ENCODE peak calls at places on chromosome 18, in eight cellular contexts. Y, H, Z, N, M, K, S and E are unnamed samples.

GRCh38 chr18:44602845-44603244 is 77.8 kb upstream of the SETBP1 start:
- DNase-seq in H (no peak), Y (no peak), S (no peak), M (peak), Z (no peak), K (no peak), N (no peak), E (no peak)

GRCh38 chr18:76376668-76377358 is 118.2 kb downstream of the ZNF516 start:
- DNase-seq in Z (no peak), M (peak), N (no peak), Y (no peak), K (peak), S (no peak), H (no peak), E (no peak)

GRCh38 chr18:46756559-46757201 is at the start of gene ST8SIA5:
- DNase-seq in Z (peak), K (no peak), M (no peak), N (no peak), S (no peak), Y (no peak), H (peak), E (no peak)

GRCh38 chr18:25658476-25658875 is 306.5 kb upstream of the ZNF521 start:
- DNase-seq in S (no peak), H (no peak), Y (no peak), Z (no peak), N (no peak), K (no peak), M (no peak), E (no peak)

GRCh38 chr18:78665644-78666043 is 314.0 kb upstream of the SALL3 start:
- DNase-seq in Z (no peak), M (no peak), Y (no peak), S (no peak), K (no peak), H (no peak), N (no peak), E (no peak)

GRCh38 chr18:23743733-23744333 is 54.6 kb downstream of the LAMA3 start:
- DNase-seq in M (no peak), S (no peak), K (no peak), Z (no peak), Y (no peak), N (no peak), H (peak), E (no peak)

GRCh38 chr18:47926101-47926850 is 4.2 kb downstream of the SMAD2 start:
- DNase-seq in K (no peak), Z (no peak), H (peak), N (no peak), Y (no peak), M (no peak), S (no peak), E (no peak)

GRCh38 chr18:48334845-48335244 is 74.3 kb downstream of the ZBTB7C start:
- DNase-seq in K (no peak), Y (no peak), S (no peak), H (no peak), Z (no peak), M (no peak), N (no peak), E (no peak)

GRCh38 chr18:6055711-6056110 is 160.4 kb upstream of the TMEM200C start:
- DNase-seq in M (peak), Y (no peak), Z (no peak), H (no peak), S (no peak), K (no peak), N (no peak), E (no peak)

GRCh38 chr18:13267517-13267916 is 49.0 kb downstream of the LDLRAD4 start:
- DNase-seq in Z (no peak), M (no peak), K (no peak), S (no peak), N (no peak), Y (no peak), H (peak), E (no peak)

GRCh38 chr18:28080876-28081300 is 96.0 kb downstream of the CDH2 start:
- DNase-seq in Z (no peak), S (no peak), K (no peak), Y (no peak), M (no peak), N (no peak), H (peak), E (no peak)

GRCh38 chr18:57574866-57575265 is 11.6 kb downstream of the FECH start:
- DNase-seq in M (no peak), Y (no peak), S (no peak), N (no peak), H (no peak), K (no peak), Z (no peak), E (no peak)

GRCh38 chr18:57575542-57575941 is 11.0 kb downstream of the FECH start:
- DNase-seq in S (no peak), M (no peak), Y (no peak), N (no peak), K (no peak), Z (no peak), H (no peak), E (no peak)

GRCh38 chr18:57579928-57580327 is 6.6 kb downstream of the FECH start:
- DNase-seq in H (no peak), Y (no peak), M (no peak), Z (no peak), K (no peak), N (no peak), S (no peak), E (no peak)

GRCh38 chr18:57581301-57581934 is 5.1 kb downstream of the FECH start:
- DNase-seq in S (no peak), N (no peak), Y (no peak), M (no peak), H (peak), Z (no peak), K (peak), E (no peak)

DNA sequence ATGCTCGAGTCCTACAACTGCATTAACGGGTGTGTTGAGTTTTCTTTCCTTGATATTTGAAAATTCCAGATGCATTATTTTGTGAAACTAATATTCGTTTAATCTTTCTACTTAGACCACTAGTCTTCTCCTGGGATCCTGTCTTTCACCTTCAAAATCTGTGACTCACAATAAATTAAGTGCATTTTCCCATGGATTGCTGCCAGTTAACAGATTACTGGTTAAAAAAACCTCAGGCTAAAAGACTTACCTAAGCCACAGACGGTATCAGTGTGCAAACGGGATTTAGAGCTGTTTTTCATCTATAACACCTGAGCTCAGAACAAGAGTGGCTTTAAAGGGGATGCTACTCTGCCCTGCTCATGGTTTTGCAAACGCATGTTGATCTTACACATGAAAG is 10.2 kb downstream of the FECH start:
- DNase-seq in Z (no peak), S (no peak), Y (no peak), H (no peak), N (no peak), K (no peak), M (no peak), E (no peak)
- H3K27ac ChIP-seq in Z (no peak), S (no peak), Y (no peak), H (no peak), N (no peak), K (no peak), M (no peak), E (no peak)

DNA sequence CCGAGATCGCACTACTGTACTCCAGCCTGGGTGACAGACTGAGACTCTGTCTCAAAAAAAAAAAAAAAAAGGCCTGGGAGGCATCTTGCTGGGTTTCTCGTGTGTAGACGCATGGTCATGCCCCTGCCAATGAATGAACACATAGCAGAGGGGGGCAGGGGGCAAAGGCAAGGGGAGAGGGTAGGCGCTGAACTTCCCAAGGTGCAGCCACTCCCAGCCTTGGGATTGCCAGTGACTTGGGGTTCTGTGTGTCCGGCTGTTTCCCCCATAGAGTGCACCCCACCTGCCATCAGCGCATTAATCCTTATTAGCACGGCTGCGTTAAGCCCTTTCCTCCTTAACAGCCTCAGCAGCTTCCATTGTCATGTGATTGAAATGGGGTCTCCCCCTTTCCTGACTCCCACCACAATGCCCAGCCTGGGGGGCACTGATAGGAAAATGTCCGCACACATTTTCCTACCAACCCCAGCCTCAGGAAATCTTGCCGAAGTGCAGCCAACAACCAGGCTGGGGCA is 225.8 kb downstream of the CELF4 start:
- DNase-seq in N (no peak), Y (no peak), S (no peak), Z (no peak), K (no peak), H (no peak), M (no peak), E (no peak)
- H3K4me3 ChIP-seq in N (no peak), Y (no peak), S (no peak), Z (no peak), K (no peak), H (no peak), M (no peak), E (no peak)

GRCh38 chr18:59898609-59899297 is 1.0 kb upstream of the PMAIP1 start:
- DNase-seq in N (no peak), S (no peak), M (peak), H (no peak), Z (no peak), Y (no peak), K (no peak), E (no peak)
- H3K27ac ChIP-seq in N (peak), S (peak), M (peak), H (peak), Z (peak), Y (no peak), K (peak), E (peak)

DNA sequence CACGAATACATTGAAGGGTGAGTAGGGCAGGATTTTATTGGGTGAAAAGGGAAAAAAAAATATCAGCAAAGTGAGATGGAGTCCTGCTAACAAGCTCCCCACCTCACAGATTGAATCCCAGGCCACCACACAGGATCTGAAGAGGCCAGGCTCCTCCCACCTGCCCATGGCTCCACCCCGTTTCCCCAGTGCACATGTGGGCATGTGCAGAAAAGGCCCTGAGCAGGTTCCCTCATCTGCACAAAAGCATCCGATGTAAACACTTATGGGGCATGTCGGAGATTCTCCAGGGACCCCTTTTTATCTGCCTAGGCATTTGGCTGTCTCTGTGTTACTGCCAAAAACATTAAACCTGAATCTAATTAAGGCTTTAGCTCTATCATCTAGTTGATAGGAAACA is 35.2 kb downstream of the SKA1 start:
- DNase-seq in S (no peak), Z (no peak), H (peak), N (no peak), Y (no peak), K (no peak), M (no peak), E (no peak)
- H3K4me3 ChIP-seq in S (no peak), Z (no peak), H (no peak), N (no peak), Y (no peak), K (no peak), M (no peak), E (no peak)

GRCh38 chr18:51123481-51123880 is 74.0 kb downstream of the MEX3C start:
- DNase-seq in H (no peak), M (no peak), N (no peak), K (no peak), S (no peak), Y (no peak), Z (no peak), E (no peak)

GRCh38 chr18:51121597-51121857 is 76.0 kb downstream of the MEX3C start:
- DNase-seq in Z (no peak), H (no peak), M (no peak), Y (no peak), K (no peak), S (no peak), N (no peak), E (no peak)

GRCh38 chr18:51122266-51123045 is 75.0 kb downstream of the MEX3C start:
- DNase-seq in K (no peak), N (peak), Z (no peak), H (no peak), M (no peak), Y (no peak), S (no peak), E (no peak)

GRCh38 chr18:51123936-51124486 is 73.5 kb downstream of the MEX3C start:
- DNase-seq in M (no peak), Y (no peak), S (no peak), N (no peak), H (peak), Z (no peak), K (no peak), E (no peak)

DNA sequence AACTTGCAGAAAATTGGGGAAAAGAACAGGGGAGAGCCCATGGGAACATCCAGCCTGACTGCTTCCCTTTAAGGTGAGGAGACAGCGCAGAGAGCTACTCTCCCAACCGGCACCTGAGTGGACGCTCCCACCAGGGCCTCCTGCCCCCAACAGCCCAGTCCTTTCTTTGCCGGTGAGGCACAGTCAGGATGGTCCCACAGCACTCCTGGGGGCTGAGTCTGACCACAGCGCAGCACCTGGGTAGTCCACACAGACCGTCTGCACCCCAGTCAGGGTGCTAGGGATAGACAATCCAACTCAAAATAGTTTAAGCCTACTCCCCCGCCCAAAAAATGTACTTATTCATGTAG is 74.5 kb downstream of the MEX3C start:
- DNase-seq in K (no peak), N (no peak), S (no peak), H (no peak), Y (no peak), M (no peak), Z (no peak), E (no peak)
- H3K27ac ChIP-seq in K (no peak), N (no peak), S (no peak), H (no peak), Y (no peak), M (no peak), Z (no peak), E (no peak)

DNA sequence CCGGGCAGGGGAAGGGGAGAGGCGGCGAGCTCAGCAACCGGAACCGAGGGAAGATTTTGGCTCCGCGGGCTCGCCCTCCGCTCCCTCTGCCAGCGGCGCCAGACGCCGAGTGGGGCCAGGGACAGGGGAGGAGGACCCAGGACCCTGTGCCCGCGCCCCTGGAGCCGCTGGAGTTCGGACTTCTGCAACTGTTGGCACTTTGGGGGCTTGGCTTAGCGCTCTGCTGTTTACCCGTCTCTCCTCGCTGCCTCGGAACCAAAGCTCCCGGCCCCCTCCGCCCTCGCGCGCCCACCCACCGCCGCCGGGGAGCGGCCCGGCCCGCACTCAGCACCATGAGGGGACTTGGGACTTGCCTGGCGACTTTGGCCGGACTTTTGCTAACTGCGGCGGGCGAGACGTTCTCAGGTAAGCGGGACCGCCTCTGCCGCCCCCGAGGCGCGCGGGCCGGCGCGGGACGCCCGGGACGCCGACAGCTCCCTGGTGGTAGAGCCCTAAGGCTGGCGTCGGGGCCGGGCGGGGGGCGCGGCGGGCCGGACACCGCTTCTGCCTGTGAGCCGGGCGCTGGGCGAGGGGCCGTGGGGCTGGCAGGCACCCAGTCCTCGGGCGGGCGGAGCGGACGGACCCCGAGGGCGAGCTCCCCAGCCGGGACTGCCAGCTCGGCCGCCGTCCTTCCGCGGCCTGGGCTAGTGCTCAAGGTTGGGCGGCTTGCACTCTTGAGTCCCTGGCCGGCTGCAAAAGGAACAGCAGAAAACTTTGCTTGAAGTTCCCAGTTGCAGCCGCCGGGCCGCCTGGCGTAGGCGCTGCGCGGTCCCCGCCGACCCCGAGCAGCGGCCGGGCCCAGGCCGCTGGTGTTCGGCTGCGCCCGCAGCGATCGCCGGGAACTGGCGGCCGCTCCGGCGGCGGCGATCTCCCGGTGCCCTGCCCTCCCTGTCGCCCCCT is 640 bp downstream of the PTPRM start:
- DNase-seq in K (peak), M (peak), N (peak), H (peak), Z (peak), Y (peak), S (no peak), E (peak)
- H3K4me3 ChIP-seq in K (peak), M (peak), N (peak), H (peak), Z (peak), Y (peak), S (peak), E (no peak)

GRCh38 chr18:2413352-2413751 is 158.0 kb downstream of the METTL4 start:
- DNase-seq in Z (no peak), Y (no peak), M (no peak), K (no peak), S (no peak), N (no peak), H (no peak), E (no peak)

GRCh38 chr18:2409906-2410305 is 161.4 kb downstream of the METTL4 start:
- DNase-seq in H (no peak), K (no peak), Y (no peak), S (no peak), M (no peak), Z (no peak), N (no peak), E (no peak)

GRCh38 chr18:2412261-2412660 is 159.0 kb downstream of the METTL4 start:
- DNase-seq in Y (no peak), K (no peak), S (no peak), M (no peak), H (no peak), N (no peak), Z (no peak), E (no peak)

GRCh38 chr18:2411381-2411977 is 159.8 kb downstream of the METTL4 start:
- DNase-seq in Y (no peak), N (no peak), H (no peak), S (no peak), K (no peak), Z (no peak), M (peak), E (no peak)

DNA sequence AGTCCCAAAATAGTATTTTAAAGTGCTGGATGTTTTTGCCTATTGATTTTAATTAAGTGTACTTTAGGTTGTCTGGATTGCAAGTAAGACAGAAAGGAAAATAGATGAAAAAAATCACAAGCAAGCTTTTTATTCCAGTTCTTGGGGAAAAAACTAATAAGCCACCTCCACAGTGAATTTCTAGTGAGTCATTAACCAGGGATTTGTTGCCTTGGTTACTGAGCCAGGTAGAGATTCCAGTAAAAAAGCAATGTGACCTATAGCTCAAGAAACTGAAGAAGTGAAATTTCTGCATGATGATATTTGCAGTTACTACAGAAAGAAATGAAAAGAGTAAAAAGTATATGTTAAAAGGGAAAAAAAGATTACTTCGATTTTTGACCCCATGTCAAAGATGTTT is 160.6 kb downstream of the METTL4 start:
- DNase-seq in S (no peak), N (no peak), Y (no peak), M (no peak), H (peak), Z (no peak), K (no peak), E (no peak)
- H3K27ac ChIP-seq in S (no peak), N (no peak), Y (no peak), M (no peak), H (no peak), Z (no peak), K (no peak), E (no peak)